ENCODE peak calls at places on chromosomes 16 and 17, in four cellular contexts. One of them, this sample, is unnamed.

GRCh38 chr16:57781741-57782606 is 20.3 kb downstream of the KIFC3 start:
- DNase-seq in left ventricle myocardium inferior: no peak
- DNase-seq in A549: no peak
- DNase-seq in AG10803: peak
- DNase-seq in this sample: peak

GRCh38 chr16:11100239-11100750 is 155.7 kb downstream of the SOCS1 start:
- DNase-seq in left ventricle myocardium inferior: peak
- DNase-seq in A549: no peak
- DNase-seq in AG10803: peak
- DNase-seq in this sample: peak

GRCh38 chr17:27586203-27586701 is 44.7 kb upstream of the LGALS9 start:
- DNase-seq in left ventricle myocardium inferior: no peak
- DNase-seq in A549: peak
- DNase-seq in AG10803: peak
- DNase-seq in this sample: peak

GRCh38 chr17:34763727-34764665 is 184.6 kb downstream of the TMEM132E start:
- DNase-seq in left ventricle myocardium inferior: no peak
- DNase-seq in A549: no peak
- DNase-seq in AG10803: no peak
- DNase-seq in this sample: no peak

GRCh38 chr17:39679521-39680192 is 8.2 kb downstream of the PGAP3 start:
- DNase-seq in left ventricle myocardium inferior: peak
- DNase-seq in A549: no peak
- DNase-seq in AG10803: no peak
- DNase-seq in this sample: no peak

GRCh38 chr16:64657316-64658011 is 464.4 kb downstream of the CDH11 start:
- DNase-seq in left ventricle myocardium inferior: no peak
- DNase-seq in A549: no peak
- DNase-seq in AG10803: peak
- DNase-seq in this sample: peak

GRCh38 chr16:88634141-88634993 is 4.0 kb upstream of the IL17C start:
- DNase-seq in left ventricle myocardium inferior: peak
- DNase-seq in A549: no peak
- DNase-seq in AG10803: peak
- DNase-seq in this sample: peak

GRCh38 chr17:82655523-82655922 is 7.3 kb upstream of the WDR45B start:
- DNase-seq in left ventricle myocardium inferior: no peak
- DNase-seq in A549: no peak
- DNase-seq in AG10803: no peak
- DNase-seq in this sample: no peak

GRCh38 chr16:48613061-48613957 is 3.3 kb upstream of the N4BP1 start:
- DNase-seq in left ventricle myocardium inferior: no peak
- DNase-seq in A549: peak
- DNase-seq in AG10803: peak
- DNase-seq in this sample: no peak

GRCh38 chr17:61385869-61386245 is 13.8 kb upstream of the TBX2 start:
- DNase-seq in left ventricle myocardium inferior: no peak
- DNase-seq in A549: no peak
- DNase-seq in AG10803: no peak
- DNase-seq in this sample: no peak

GRCh38 chr17:41985919-41986318 is 19.3 kb downstream of the CNP start:
- DNase-seq in left ventricle myocardium inferior: no peak
- DNase-seq in A549: no peak
- DNase-seq in AG10803: no peak
- DNase-seq in this sample: no peak

GRCh38 chr16:12260647-12261262 is 284.2 kb downstream of the SNX29 start:
- DNase-seq in left ventricle myocardium inferior: no peak
- DNase-seq in A549: peak
- DNase-seq in AG10803: no peak
- DNase-seq in this sample: no peak

GRCh38 chr17:2244545-2245525 is 58.8 kb downstream of the SMG6 start:
- DNase-seq in left ventricle myocardium inferior: peak
- DNase-seq in A549: peak
- DNase-seq in AG10803: peak
- DNase-seq in this sample: peak

GRCh38 chr16:24580665-24581064 is 41.3 kb downstream of the RBBP6 start:
- DNase-seq in left ventricle myocardium inferior: no peak
- DNase-seq in A549: peak
- DNase-seq in AG10803: peak
- DNase-seq in this sample: peak

GRCh38 chr16:84485255-84486010 is 19.0 kb downstream of the MEAK7 start:
- DNase-seq in left ventricle myocardium inferior: no peak
- DNase-seq in A549: no peak
- DNase-seq in AG10803: no peak
- DNase-seq in this sample: no peak

GRCh38 chr16:81823111-81823510 is 44.0 kb downstream of the PLCG2 start:
- DNase-seq in left ventricle myocardium inferior: peak
- DNase-seq in A549: no peak
- DNase-seq in AG10803: no peak
- DNase-seq in this sample: no peak

GRCh38 chr16:66121466-66121865 is 245.0 kb upstream of the CDH5 start:
- DNase-seq in left ventricle myocardium inferior: no peak
- DNase-seq in A549: no peak
- DNase-seq in AG10803: no peak
- DNase-seq in this sample: no peak

GRCh38 chr17:62134397-62134796 is 69.3 kb upstream of the MED13 start:
- DNase-seq in left ventricle myocardium inferior: no peak
- DNase-seq in A549: peak
- DNase-seq in AG10803: peak
- DNase-seq in this sample: no peak

GRCh38 chr16:81127051-81127450 is 30.9 kb upstream of the GCSH start:
- DNase-seq in left ventricle myocardium inferior: no peak
- DNase-seq in A549: no peak
- DNase-seq in AG10803: peak
- DNase-seq in this sample: peak

GRCh38 chr16:51881731-51882130 is 665.2 kb downstream of the TOX3 start:
- DNase-seq in left ventricle myocardium inferior: no peak
- DNase-seq in A549: no peak
- DNase-seq in AG10803: peak
- DNase-seq in this sample: no peak

GRCh38 chr17:77875051-77875780 is 83.3 kb upstream of the TNRC6C start:
- DNase-seq in left ventricle myocardium inferior: no peak
- DNase-seq in A549: no peak
- DNase-seq in AG10803: peak
- DNase-seq in this sample: peak